ENCODE peak calls at places on chromosome 7, in five cellular contexts. H is Panc1, R is right lobe of liver, M is IMR-90, J is prostate gland. Y is an unnamed sample. For H3K36me3, the result is how much of the 10 kb centered on the place peaks cover.

GRCh38 chr7:116062666-116063065 is 32.1 kb upstream of the TFEC start:
- DNase-seq in J (no peak), M (peak), R (no peak), H (no peak), Y (no peak)

GRCh38 chr7:70530191-70530590 is 601.8 kb upstream of the GALNT17 start:
- DNase-seq in M (no peak), J (no peak), H (no peak), R (no peak), Y (no peak)

GRCh38 chr7:97770845-97771244 is 39.0 kb downstream of the TAC1 start:
- DNase-seq in M (no peak), H (no peak), R (no peak), J (no peak), Y (no peak)

GRCh38 chr7:134255814-134256213 is 60.9 kb downstream of the SLC35B4 start:
- DNase-seq in H (no peak), J (no peak), M (no peak), R (no peak), Y (no peak)

GRCh38 chr7:40777913-40778312 is 643.1 kb downstream of the SUGCT start:
- DNase-seq in R (no peak), J (no peak), M (no peak), H (no peak), Y (no peak)

GRCh38 chr7:16695621-16696237 is 49.7 kb downstream of the BZW2 start:
- DNase-seq in M (peak), R (no peak), H (peak), J (peak), Y (peak)

GRCh38 chr7:41156268-41156667 is 546.6 kb downstream of the INHBA start:
- DNase-seq in R (no peak), J (no peak), H (no peak), M (peak), Y (no peak)

GRCh38 chr7:121076350-121077164 is 88.0 kb downstream of the CPED1 start:
- DNase-seq in H (no peak), R (no peak), M (peak), J (no peak), Y (peak)

GRCh38 chr7:83413831-83414230 is 235.1 kb downstream of the SEMA3E start:
- DNase-seq in H (no peak), J (no peak), M (no peak), R (no peak), Y (no peak)

GRCh38 chr7:47786557-47787248 is 161.6 kb downstream of the PKD1L1 start:
- DNase-seq in H (peak), J (peak), R (peak), M (peak), Y (peak)

GRCh38 chr7:158018061-158018796 is 569.4 kb downstream of the PTPRN2 start:
- DNase-seq in J (no peak), H (no peak), M (no peak), R (no peak), Y (no peak)

GRCh38 chr7:90736968-90737939 is 141.1 kb downstream of the CDK14 start:
- DNase-seq in H (no peak), M (no peak), J (no peak), R (no peak), Y (no peak)

GRCh38 chr7:5450549-5451327 is 27.1 kb upstream of the TNRC18 start:
- DNase-seq in J (peak), R (peak), H (no peak), M (peak), Y (no peak)

GRCh38 chr7:65477326-65477725 is 103.7 kb downstream of the ZNF92 start:
- DNase-seq in R (no peak), M (peak), J (no peak), H (no peak), Y (no peak)

GRCh38 chr7:148116195-148116594 is 474.4 kb upstream of the C7orf33 start:
- DNase-seq in J (no peak), M (no peak), R (no peak), H (no peak), Y (no peak)

GRCh38 chr7:85587777-85588176 is 400.9 kb upstream of the SEMA3D start:
- DNase-seq in R (no peak), M (no peak), H (no peak), J (no peak), Y (no peak)

DNA sequence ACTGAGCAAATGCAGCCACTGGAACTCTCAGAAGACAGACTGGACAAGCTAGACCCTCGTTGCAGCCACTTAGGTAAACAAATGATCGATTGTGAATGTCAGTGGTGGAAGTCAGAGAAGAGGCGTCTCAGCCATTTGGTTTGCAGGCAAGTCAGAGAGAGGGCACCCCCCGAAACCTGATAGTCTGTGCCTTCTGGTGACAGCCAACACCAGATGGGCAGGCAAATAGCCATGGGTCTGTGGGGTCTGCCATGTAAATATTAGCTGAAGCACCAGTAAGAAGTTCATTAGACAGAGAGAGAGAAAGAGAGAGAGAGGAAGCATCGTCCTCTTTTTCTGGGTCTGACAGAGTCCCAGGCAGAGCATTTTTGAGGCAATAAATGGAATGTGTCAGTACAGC is 5.4 kb downstream of the PPP1R17 start:
- DNase-seq in H (no peak), M (no peak), R (no peak), J (no peak), Y (no peak)
- H3K4me3 ChIP-seq in H (no peak), M (no peak), R (no peak), J (no peak), Y (no peak)

GRCh38 chr7:68247566-68247965 is 1250.9 kb downstream of the TYW1 start:
- DNase-seq in H (no peak), J (no peak), R (no peak), M (no peak), Y (no peak)
- H3K27ac ChIP-seq in H (no peak), J (no peak), R (no peak), M (no peak), Y (no peak)

GRCh38 chr7:140079121-140079536 is 16.4 kb upstream of the PARP12 start:
- DNase-seq in J (no peak), M (peak), H (no peak), R (no peak), Y (peak)

GRCh38 chr7:140081774-140082425 is 19.1 kb upstream of the PARP12 start:
- DNase-seq in M (no peak), J (no peak), R (no peak), H (no peak), Y (no peak)

GRCh38 chr7:140080919-140081318 is 18.2 kb upstream of the PARP12 start:
- DNase-seq in J (no peak), M (no peak), H (no peak), R (no peak), Y (no peak)

GRCh38 chr7:140074780-140075179 is 12.0 kb upstream of the PARP12 start:
- DNase-seq in H (no peak), M (peak), R (no peak), J (no peak), Y (no peak)

GRCh38 chr7:140078392-140078791 is 15.6 kb upstream of the PARP12 start:
- DNase-seq in R (no peak), M (no peak), H (no peak), J (no peak), Y (no peak)
- H3K36me3 ChIP-seq in R (under half), M (under half), H (under half), J (under half), Y (under half)

GRCh38 chr7:141071855-141072547 is 1.9 kb upstream of the TMEM178B start:
- DNase-seq in H (no peak), J (no peak), R (no peak), M (no peak), Y (no peak)
- H3K4me3 ChIP-seq in H (peak), J (peak), R (no peak), M (peak), Y (no peak)

GRCh38 chr7:107995184-107996071 is 7.5 kb downstream of the LAMB1 start:
- DNase-seq in R (no peak), H (no peak), J (no peak), M (peak), Y (peak)
- H3K27ac ChIP-seq in R (no peak), H (peak), J (no peak), M (peak), Y (peak)

DNA sequence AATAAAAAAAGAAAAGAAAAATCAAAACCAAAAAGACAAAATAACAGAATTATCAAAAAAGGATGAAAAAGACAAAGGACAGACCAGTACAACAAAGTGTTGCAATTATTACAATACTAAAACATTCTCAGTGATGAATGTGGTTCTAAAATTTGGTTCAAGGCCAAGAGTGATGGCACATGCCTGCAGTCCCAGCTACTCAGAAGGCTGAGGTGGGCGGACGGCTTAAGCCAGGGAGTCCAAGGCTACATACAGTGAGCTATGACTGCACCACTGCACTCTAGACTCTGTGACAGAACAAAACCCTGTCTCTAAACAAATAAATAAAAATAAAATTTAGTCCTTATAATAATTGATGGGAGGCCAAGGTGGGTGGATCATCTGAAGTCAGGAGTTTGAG is 14.5 kb downstream of the BAZ1B start:
- DNase-seq in H (no peak), M (no peak), J (no peak), R (no peak), Y (no peak)
- H3K36me3 ChIP-seq in H (under half), M (half or more), J (under half), R (half or more), Y (half or more)

DNA sequence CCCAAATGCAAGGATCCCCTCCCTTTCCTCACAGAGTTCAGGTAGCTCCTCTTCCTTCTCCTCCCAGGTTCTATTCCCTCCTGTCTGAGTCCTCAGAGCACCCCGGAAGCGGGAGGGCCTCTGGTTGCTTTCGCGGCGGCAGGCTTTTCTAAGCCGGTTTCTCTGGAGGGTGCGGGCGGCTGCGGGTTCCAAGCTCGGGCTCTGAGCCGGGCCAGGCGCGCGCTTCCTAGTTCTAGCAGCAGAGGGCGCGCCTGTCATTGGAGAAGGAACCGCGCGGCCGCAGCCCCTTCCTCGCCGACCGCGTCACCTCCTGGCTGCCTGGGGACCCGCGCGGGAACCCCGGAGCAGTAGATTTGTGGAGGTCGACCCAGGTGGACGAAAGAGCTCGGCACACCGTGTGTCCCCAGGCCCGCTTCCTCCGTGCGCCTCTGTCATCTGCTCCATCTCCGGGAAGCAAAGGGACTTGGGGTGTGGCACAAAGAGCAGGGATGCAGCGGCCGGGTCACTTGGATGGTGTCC is 388.9 kb upstream of the PODXL start:
- DNase-seq in M (peak), J (peak), H (no peak), R (peak), Y (peak)
- H3K4me3 ChIP-seq in M (no peak), J (peak), H (no peak), R (no peak), Y (no peak)

DNA sequence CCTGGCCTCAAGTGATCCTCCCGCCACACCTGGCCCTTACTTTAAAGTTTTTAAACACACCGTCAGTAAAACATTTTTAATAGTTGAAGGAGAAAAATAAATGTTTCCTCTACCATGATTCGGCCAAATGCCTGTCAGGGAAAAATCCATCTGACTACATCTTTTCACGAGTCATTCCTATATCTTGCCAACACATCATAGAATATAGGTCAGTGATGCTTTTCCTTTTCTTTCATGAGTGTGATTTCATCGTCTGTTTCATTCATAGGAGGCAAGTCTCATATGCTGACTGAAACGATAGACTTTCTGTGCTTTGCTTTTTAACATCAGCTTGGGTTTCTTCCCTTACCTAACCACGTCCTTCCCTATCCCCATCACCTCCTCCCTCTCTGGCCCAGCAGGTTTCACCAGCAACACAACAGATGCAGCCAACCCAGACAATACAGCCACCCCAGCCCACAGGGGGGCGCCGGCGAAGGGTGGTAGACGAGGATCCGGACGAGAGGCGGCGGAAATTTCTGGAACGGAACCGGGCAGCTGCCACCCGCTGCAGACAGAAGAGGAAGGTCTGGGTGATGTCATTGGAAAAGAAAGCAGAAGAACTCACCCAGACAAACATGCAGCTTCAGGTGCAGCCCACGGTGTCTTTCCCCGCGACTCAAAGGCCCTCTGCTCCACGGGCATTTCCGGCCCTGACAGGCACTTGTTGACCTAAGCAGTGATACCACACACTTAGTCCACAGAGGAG is 149.2 kb downstream of the TRIL start:
- DNase-seq in R (peak), J (no peak), H (no peak), M (peak), Y (no peak)
- H3K27ac ChIP-seq in R (no peak), J (no peak), H (no peak), M (no peak), Y (no peak)

Y was measured in SJSA1.